ENCODE peak calls at places on chromosomes 12 and 14, in seven cellular contexts. G, T, Y, L, V, O and M are unnamed samples.

GRCh38 chr12:47789712-47790489 is 16.9 kb downstream of the SLC48A1 start:
- DNase-seq in T (no peak), V (peak), Y (no peak), L (no peak), G (no peak), O (no peak), M (no peak)

GRCh38 chr12:124744659-124745467 is 118.8 kb downstream of the SCARB1 start:
- DNase-seq in L (peak), G (no peak), Y (peak), V (no peak), O (no peak), T (no peak), M (no peak)

GRCh38 chr12:27549231-27549800 is 25.3 kb downstream of the PPFIBP1 start:
- DNase-seq in O (no peak), G (no peak), T (peak), L (peak), V (no peak), Y (no peak), M (peak)

GRCh38 chr12:108268397-108268796 is 70.7 kb downstream of the CMKLR1 start:
- DNase-seq in G (no peak), L (no peak), T (no peak), V (no peak), Y (no peak), O (no peak), M (no peak)

GRCh38 chr12:120085920-120086319 is 30.6 kb downstream of the RAB35 start:
- DNase-seq in O (no peak), T (no peak), L (no peak), G (no peak), V (no peak), Y (no peak), M (no peak)

GRCh38 chr12:70258605-70259403 is 15.6 kb downstream of the CNOT2 start:
- DNase-seq in G (no peak), T (no peak), V (no peak), L (no peak), Y (peak), O (no peak), M (no peak)

GRCh38 chr14:75520852-75521251 is 1.4 kb upstream of the BATF start:
- DNase-seq in Y (no peak), O (no peak), L (no peak), V (no peak), T (no peak), G (no peak), M (no peak)

GRCh38 chr12:33205986-33206385 is 233.6 kb downstream of the SYT10 start:
- DNase-seq in T (no peak), L (peak), G (no peak), Y (no peak), V (no peak), O (no peak), M (no peak)

DNA sequence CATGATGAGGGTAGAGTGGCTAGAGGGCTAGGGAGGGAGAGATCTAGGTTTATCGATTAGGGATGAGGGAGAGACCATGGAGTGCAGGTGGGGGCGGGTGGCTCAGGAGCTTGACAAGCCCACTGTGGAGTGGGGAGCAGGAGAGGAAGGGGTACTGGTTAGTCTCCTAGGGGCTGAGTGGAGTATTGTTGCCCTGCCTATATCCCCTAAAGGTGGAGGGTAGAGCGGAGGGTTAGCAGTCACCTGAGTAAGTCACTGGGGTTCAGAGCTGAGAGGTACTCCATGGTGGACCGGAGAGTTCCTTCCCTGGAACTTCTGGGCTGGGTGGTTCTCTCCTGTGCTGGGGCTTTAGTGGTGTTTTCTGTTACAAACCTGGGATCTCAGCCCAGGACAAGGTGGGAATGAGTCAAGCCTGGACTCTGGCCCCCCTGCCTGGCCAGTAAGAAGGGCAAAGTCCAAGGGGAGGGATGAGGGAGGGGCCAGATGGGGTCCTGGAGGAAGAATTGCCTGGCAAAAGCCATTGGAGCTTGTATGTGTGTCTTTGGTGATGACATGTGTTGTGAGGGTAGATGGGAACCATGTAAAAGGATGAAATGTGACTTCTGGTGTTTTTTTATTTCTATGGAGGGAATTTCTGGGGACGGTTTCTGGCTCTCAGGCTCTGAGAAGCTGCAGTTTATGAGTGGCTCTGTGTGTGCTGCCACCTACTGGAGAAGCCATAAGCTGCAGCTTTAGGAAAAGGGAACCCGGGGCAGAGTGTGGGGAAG is at the start of gene CIDEB:
- DNase-seq in L (peak), Y (peak), G (no peak), V (no peak), O (no peak), T (peak), M (peak)
- H3K4me3 ChIP-seq in L (no peak), Y (peak), G (no peak), V (no peak), O (no peak), T (no peak), M (no peak)

DNA sequence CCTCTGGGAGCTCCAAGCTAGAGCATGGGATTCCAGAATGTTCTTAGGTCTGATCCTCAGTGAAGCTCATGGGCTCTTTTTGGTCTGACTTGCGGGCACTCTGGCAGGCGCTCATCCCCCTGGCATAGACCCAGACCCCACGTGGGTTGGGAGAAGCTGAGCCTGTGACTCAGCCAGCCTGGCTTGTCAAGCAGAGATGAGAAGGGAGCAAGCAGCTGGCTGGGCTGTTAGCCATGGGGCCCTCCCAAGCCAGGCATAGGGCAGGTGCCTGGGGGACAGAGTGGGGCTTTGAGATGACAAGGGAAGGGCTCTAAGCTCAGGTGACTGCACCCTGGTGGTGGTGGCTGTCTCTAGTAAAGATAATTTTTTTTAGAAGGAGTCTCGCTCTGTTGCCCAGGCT is 80.3 kb upstream of the NOS1 start:
- DNase-seq in G (no peak), Y (no peak), T (peak), O (peak), V (peak), L (peak), M (no peak)
- TF ChIP-seq CTCF in G (no peak), Y (no peak), T (no peak), O (no peak), V (no peak), L (no peak), M (no peak)

GRCh38 chr12:116027551-116027821 is 250.0 kb downstream of the MED13L start:
- DNase-seq in O (no peak), V (no peak), G (no peak), L (no peak), Y (no peak), T (no peak), M (no peak)
- H3K4me3 ChIP-seq in O (no peak), V (no peak), G (no peak), L (no peak), Y (no peak), T (no peak), M (no peak)

GRCh38 chr12:106717671-106718070 is 56.8 kb upstream of the RIC8B start:
- DNase-seq in G (no peak), V (no peak), T (no peak), L (no peak), O (no peak), Y (no peak), M (no peak)
- TF ChIP-seq CTCF in G (no peak), V (no peak), T (no peak), L (no peak), O (no peak), Y (no peak), M (no peak)

GRCh38 chr12:24562761-24563392 is 386.0 kb downstream of the BCAT1 start:
- DNase-seq in V (peak), L (no peak), O (peak), G (no peak), Y (peak), T (peak), M (peak)
- H3K4me3 ChIP-seq in V (peak), L (no peak), O (peak), G (peak), Y (peak), T (peak), M (peak)